ENCODE peak calls at places on chromosomes 13 and 19, in four cellular contexts. One of them, this sample, is unnamed.

GRCh38 chr13:22800726-22801401 is 379.9 kb upstream of the SGCG start:
- DNase-seq in prostate gland: no peak
- DNase-seq in uterus: no peak
- DNase-seq in CD4-positive, CD25-positive, alpha-beta regulatory T cell: no peak
- DNase-seq in this sample: peak

GRCh38 chr19:5403968-5404640 is 51.1 kb upstream of the ZNRF4 start:
- DNase-seq in prostate gland: peak
- DNase-seq in uterus: peak
- DNase-seq in CD4-positive, CD25-positive, alpha-beta regulatory T cell: peak
- DNase-seq in this sample: peak

GRCh38 chr19:18194554-18195238 is 1.7 kb downstream of the MPV17L2 start:
- DNase-seq in prostate gland: no peak
- DNase-seq in uterus: peak
- DNase-seq in CD4-positive, CD25-positive, alpha-beta regulatory T cell: no peak
- DNase-seq in this sample: no peak

GRCh38 chr13:28586585-28587540 is 72.1 kb upstream of the POMP start:
- DNase-seq in prostate gland: no peak
- DNase-seq in uterus: no peak
- DNase-seq in CD4-positive, CD25-positive, alpha-beta regulatory T cell: no peak
- DNase-seq in this sample: no peak

GRCh38 chr13:44951184-44951583 is 38.1 kb downstream of the NUFIP1 start:
- DNase-seq in prostate gland: no peak
- DNase-seq in uterus: no peak
- DNase-seq in CD4-positive, CD25-positive, alpha-beta regulatory T cell: no peak
- DNase-seq in this sample: no peak

GRCh38 chr19:6375411-6376010 is at the start of gene PSPN:
- DNase-seq in prostate gland: no peak
- DNase-seq in uterus: no peak
- DNase-seq in CD4-positive, CD25-positive, alpha-beta regulatory T cell: no peak
- DNase-seq in this sample: no peak

GRCh38 chr19:28500982-28501633 is 711.8 kb downstream of the UQCRFS1 start:
- DNase-seq in prostate gland: no peak
- DNase-seq in uterus: no peak
- DNase-seq in CD4-positive, CD25-positive, alpha-beta regulatory T cell: no peak
- DNase-seq in this sample: no peak

GRCh38 chr13:81051873-81052272 is 710.9 kb upstream of the SPRY2 start:
- DNase-seq in prostate gland: no peak
- DNase-seq in uterus: no peak
- DNase-seq in CD4-positive, CD25-positive, alpha-beta regulatory T cell: no peak
- DNase-seq in this sample: no peak

GRCh38 chr13:38687246-38688229 is 661 bp downstream of the FREM2 start:
- DNase-seq in prostate gland: peak
- DNase-seq in uterus: no peak
- DNase-seq in CD4-positive, CD25-positive, alpha-beta regulatory T cell: no peak
- DNase-seq in this sample: no peak

GRCh38 chr13:109968876-109969577 is 182.6 kb upstream of the IRS2 start:
- DNase-seq in prostate gland: no peak
- DNase-seq in uterus: no peak
- DNase-seq in CD4-positive, CD25-positive, alpha-beta regulatory T cell: no peak
- DNase-seq in this sample: no peak

GRCh38 chr13:28324181-28324789 is 170.6 kb downstream of the FLT1 start:
- DNase-seq in prostate gland: peak
- DNase-seq in uterus: peak
- DNase-seq in CD4-positive, CD25-positive, alpha-beta regulatory T cell: peak
- DNase-seq in this sample: peak

GRCh38 chr19:11699931-11700794 is 38.6 kb downstream of the ZNF823 start:
- DNase-seq in prostate gland: no peak
- DNase-seq in uterus: no peak
- DNase-seq in CD4-positive, CD25-positive, alpha-beta regulatory T cell: no peak
- DNase-seq in this sample: no peak

GRCh38 chr19:33465371-33465770 is 56.2 kb downstream of the PEPD start:
- DNase-seq in prostate gland: no peak
- DNase-seq in uterus: no peak
- DNase-seq in CD4-positive, CD25-positive, alpha-beta regulatory T cell: no peak
- DNase-seq in this sample: no peak

GRCh38 chr19:45848922-45849321 is 14.0 kb downstream of the SYMPK start:
- DNase-seq in prostate gland: no peak
- DNase-seq in uterus: no peak
- DNase-seq in CD4-positive, CD25-positive, alpha-beta regulatory T cell: no peak
- DNase-seq in this sample: no peak

GRCh38 chr13:45276887-45277286 is 64.1 kb downstream of the TPT1 start:
- DNase-seq in prostate gland: no peak
- DNase-seq in uterus: no peak
- DNase-seq in CD4-positive, CD25-positive, alpha-beta regulatory T cell: no peak
- DNase-seq in this sample: no peak

GRCh38 chr13:29594310-29594709 is 1.2 kb downstream of the SLC7A1 start:
- DNase-seq in prostate gland: peak
- DNase-seq in uterus: peak
- DNase-seq in CD4-positive, CD25-positive, alpha-beta regulatory T cell: peak
- DNase-seq in this sample: peak

GRCh38 chr13:23509781-23510543 is 60.2 kb upstream of the TNFRSF19 start:
- DNase-seq in prostate gland: no peak
- DNase-seq in uterus: no peak
- DNase-seq in CD4-positive, CD25-positive, alpha-beta regulatory T cell: no peak
- DNase-seq in this sample: no peak

GRCh38 chr19:7705387-7706187 is 3.7 kb upstream of the FCER2 start:
- DNase-seq in prostate gland: peak
- DNase-seq in uterus: no peak
- DNase-seq in CD4-positive, CD25-positive, alpha-beta regulatory T cell: peak
- DNase-seq in this sample: peak

GRCh38 chr19:49436381-49437017 is 4.8 kb downstream of the SLC17A7 start:
- DNase-seq in prostate gland: no peak
- DNase-seq in uterus: no peak
- DNase-seq in CD4-positive, CD25-positive, alpha-beta regulatory T cell: peak
- DNase-seq in this sample: no peak

GRCh38 chr19:40315812-40316475 is 30.8 kb upstream of the AKT2 start:
- DNase-seq in prostate gland: no peak
- DNase-seq in uterus: no peak
- DNase-seq in CD4-positive, CD25-positive, alpha-beta regulatory T cell: no peak
- DNase-seq in this sample: no peak

GRCh38 chr19:604355-604754 is 14.7 kb downstream of the HCN2 start:
- DNase-seq in prostate gland: no peak
- DNase-seq in uterus: no peak
- DNase-seq in CD4-positive, CD25-positive, alpha-beta regulatory T cell: peak
- DNase-seq in this sample: no peak

GRCh38 chr13:52084971-52085370 is 43.9 kb downstream of the NEK5 start:
- DNase-seq in prostate gland: no peak
- DNase-seq in uterus: no peak
- DNase-seq in CD4-positive, CD25-positive, alpha-beta regulatory T cell: no peak
- DNase-seq in this sample: no peak

GRCh38 chr13:98972627-98973026 is 5.2 kb downstream of the DOCK9 start:
- DNase-seq in prostate gland: no peak
- DNase-seq in uterus: no peak
- DNase-seq in CD4-positive, CD25-positive, alpha-beta regulatory T cell: no peak
- DNase-seq in this sample: no peak

GRCh38 chr13:90696254-90696653 is 651.2 kb upstream of the MIR17HG start:
- DNase-seq in prostate gland: no peak
- DNase-seq in uterus: no peak
- DNase-seq in CD4-positive, CD25-positive, alpha-beta regulatory T cell: no peak
- DNase-seq in this sample: no peak

GRCh38 chr19:2949939-2950285 is 5.1 kb upstream of the ZNF77 start:
- DNase-seq in prostate gland: no peak
- DNase-seq in uterus: no peak
- DNase-seq in CD4-positive, CD25-positive, alpha-beta regulatory T cell: no peak
- DNase-seq in this sample: peak

DNA sequence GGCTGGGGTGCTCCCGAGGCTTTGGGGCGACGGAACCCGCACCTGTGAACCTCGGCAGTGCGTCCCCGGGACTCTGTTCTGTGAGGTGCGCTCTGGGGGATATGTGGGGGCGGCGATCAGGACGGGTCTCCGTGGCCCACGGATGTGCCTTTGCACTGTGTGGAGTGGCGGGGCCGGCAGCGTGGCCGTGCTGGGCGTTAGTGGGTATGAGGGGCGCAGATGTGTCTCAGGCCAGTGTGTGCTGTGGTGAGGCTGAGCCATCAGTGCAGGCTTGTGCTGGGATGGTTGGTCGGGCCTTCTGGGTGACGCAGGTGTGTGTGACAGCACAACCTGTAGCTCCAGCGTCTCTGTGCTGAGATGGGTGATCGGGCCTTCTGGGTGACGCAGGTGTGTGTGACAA is 16.9 kb downstream of the ZNF331 start:
- DNase-seq in prostate gland: no peak
- DNase-seq in uterus: no peak
- DNase-seq in CD4-positive, CD25-positive, alpha-beta regulatory T cell: no peak
- DNase-seq in this sample: no peak
- H3K4me3 ChIP-seq in prostate gland: peak
- H3K4me3 ChIP-seq in uterus: peak
- H3K4me3 ChIP-seq in CD4-positive, CD25-positive, alpha-beta regulatory T cell: peak
- H3K4me3 ChIP-seq in this sample: peak

GRCh38 chr19:14470031-14470876 is 4.9 kb downstream of the PTGER1 start:
- DNase-seq in prostate gland: no peak
- DNase-seq in uterus: no peak
- DNase-seq in CD4-positive, CD25-positive, alpha-beta regulatory T cell: no peak
- DNase-seq in this sample: no peak

GRCh38 chr19:14473915-14474578 is 1.1 kb downstream of the PTGER1 start:
- DNase-seq in prostate gland: no peak
- DNase-seq in uterus: no peak
- DNase-seq in CD4-positive, CD25-positive, alpha-beta regulatory T cell: no peak
- DNase-seq in this sample: no peak

GRCh38 chr19:14473073-14473790 is 1.9 kb downstream of the PTGER1 start:
- DNase-seq in prostate gland: no peak
- DNase-seq in uterus: no peak
- DNase-seq in CD4-positive, CD25-positive, alpha-beta regulatory T cell: no peak
- DNase-seq in this sample: no peak

GRCh38 chr19:14472202-14472961 is 2.8 kb downstream of the PTGER1 start:
- DNase-seq in prostate gland: no peak
- DNase-seq in uterus: peak
- DNase-seq in CD4-positive, CD25-positive, alpha-beta regulatory T cell: peak
- DNase-seq in this sample: peak

GRCh38 chr19:14471436-14472187 is 3.5 kb downstream of the PTGER1 start:
- DNase-seq in prostate gland: no peak
- DNase-seq in uterus: no peak
- DNase-seq in CD4-positive, CD25-positive, alpha-beta regulatory T cell: no peak
- DNase-seq in this sample: no peak
- H3K4me3 ChIP-seq in prostate gland: no peak
- H3K4me3 ChIP-seq in uterus: no peak
- H3K4me3 ChIP-seq in CD4-positive, CD25-positive, alpha-beta regulatory T cell: no peak
- H3K4me3 ChIP-seq in this sample: no peak

DNA sequence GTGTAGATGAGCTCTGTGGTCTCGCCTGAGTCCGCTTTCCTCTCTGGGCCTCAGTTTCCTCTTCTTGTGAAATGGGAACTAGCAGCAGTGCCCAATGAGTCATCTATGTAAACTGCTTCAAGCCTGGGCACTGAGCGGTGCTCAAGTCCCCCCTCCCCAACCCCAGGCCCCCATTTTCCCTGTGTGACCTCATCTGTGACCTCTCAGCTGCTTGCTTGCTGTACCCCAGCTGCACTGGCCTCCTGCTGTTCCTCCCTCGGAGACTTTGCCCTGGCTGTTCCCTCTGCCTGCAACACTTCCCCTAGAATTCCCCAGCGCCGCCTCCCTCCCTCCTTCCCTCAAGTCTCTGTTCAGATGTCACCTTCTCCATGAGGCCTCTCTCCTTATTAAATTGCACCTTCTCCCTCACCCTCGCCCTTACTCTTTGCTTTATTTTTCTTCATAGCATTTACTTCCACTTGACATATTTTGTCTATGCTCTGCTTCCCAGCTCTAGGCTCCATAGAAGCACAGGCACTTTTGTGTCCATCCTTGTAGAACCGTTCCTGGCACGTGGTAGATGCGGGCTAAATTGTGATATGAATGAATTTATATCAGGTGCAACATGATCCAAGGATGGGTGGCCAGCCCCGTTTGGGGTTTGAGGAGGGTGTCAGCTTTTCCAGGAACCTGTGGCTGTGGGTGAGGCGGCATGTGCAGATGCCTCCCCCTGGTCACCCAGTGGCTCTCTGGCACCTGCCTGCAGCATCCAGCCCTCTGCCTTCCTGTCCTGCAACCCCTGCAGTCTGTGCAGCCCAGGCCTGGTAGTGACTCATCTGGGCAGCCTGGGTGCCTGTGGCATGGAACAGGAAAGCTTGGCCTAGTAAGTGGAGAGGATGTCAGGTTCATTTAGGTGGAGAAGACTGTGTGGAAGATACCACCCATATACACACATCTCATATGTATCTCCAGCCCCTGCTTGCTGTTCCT is 26.3 kb downstream of the SIPA1L3 start:
- DNase-seq in prostate gland: no peak
- DNase-seq in uterus: no peak
- DNase-seq in CD4-positive, CD25-positive, alpha-beta regulatory T cell: no peak
- DNase-seq in this sample: no peak
- H3K4me3 ChIP-seq in prostate gland: peak
- H3K4me3 ChIP-seq in uterus: no peak
- H3K4me3 ChIP-seq in CD4-positive, CD25-positive, alpha-beta regulatory T cell: no peak
- H3K4me3 ChIP-seq in this sample: no peak

DNA sequence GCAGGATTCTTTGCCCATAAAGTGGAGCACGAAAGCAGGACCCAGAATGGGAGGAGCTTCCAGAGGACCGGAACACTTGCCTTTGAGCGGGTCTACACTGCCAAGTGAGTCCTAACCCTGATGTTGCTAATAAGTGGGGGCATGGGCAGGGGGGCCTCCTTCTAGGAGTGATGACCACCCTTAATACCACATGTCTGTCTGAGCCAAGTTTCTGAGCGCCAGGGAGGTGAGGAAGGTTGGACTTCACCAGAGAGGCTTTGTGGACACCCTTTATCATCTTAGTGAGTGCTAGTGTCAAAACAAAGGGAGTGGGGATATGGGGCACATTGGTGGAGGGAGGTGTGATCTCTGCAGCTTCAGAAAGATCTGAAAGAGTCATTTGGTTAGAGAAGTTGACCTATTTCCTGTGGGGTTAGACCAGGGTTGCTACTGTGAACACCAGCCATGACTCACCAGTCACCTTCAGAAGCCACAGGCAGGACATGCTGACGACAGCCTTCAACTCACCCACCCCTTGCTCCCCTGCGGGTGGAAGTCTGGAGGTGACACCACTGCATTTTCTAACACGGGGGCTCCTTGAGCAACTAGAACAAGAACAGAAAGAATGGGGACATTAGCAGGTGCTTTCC is 8.8 kb downstream of the ALOX5AP start:
- DNase-seq in prostate gland: peak
- DNase-seq in uterus: no peak
- DNase-seq in CD4-positive, CD25-positive, alpha-beta regulatory T cell: peak
- DNase-seq in this sample: no peak
- H3K4me3 ChIP-seq in prostate gland: no peak
- H3K4me3 ChIP-seq in uterus: no peak
- H3K4me3 ChIP-seq in CD4-positive, CD25-positive, alpha-beta regulatory T cell: peak
- H3K4me3 ChIP-seq in this sample: no peak

DNA sequence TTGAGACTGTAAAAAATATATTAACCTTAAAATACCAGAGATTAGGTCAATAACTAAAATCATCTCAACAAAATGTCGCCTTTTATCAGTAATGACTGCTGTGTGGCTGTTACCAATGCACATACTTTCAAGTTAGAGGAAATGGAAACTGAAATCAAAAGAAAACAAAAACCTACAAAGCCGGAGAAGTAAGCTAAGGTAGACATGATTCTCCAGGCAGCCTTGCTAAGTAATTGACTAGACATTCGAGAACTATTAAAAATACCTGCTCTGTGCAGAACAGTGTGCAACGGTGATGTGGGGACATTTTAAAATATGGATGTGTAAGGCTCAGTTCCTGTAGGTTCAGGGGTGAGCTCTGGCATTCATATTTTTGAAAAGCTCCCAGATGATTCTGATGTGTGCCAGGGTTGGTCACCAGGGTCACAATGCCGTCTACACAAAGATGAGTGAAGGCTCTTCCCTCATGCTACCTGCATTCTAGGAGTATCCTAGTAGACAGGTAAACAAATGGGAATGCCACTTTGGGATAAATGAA is 613 bp upstream of the EPSTI1 start:
- DNase-seq in prostate gland: no peak
- DNase-seq in uterus: no peak
- DNase-seq in CD4-positive, CD25-positive, alpha-beta regulatory T cell: no peak
- DNase-seq in this sample: no peak
- H3K4me3 ChIP-seq in prostate gland: peak
- H3K4me3 ChIP-seq in uterus: peak
- H3K4me3 ChIP-seq in CD4-positive, CD25-positive, alpha-beta regulatory T cell: peak
- H3K4me3 ChIP-seq in this sample: peak